ENCODE peak calls at places on chromosome 4, in four cellular contexts. One of them, this sample, is unnamed.

GRCh38 chr4:124025423-124025822 is 628.8 kb downstream of the SPRY1 start:
- DNase-seq in vagina: no peak
- DNase-seq in breast epithelium: no peak
- DNase-seq in endothelial cell of umbilical vein: peak
- DNase-seq in this sample: no peak

GRCh38 chr4:71187399-71188196 is 151.2 kb upstream of the SLC4A4 start:
- DNase-seq in vagina: peak
- DNase-seq in breast epithelium: no peak
- DNase-seq in endothelial cell of umbilical vein: no peak
- DNase-seq in this sample: peak

GRCh38 chr4:150280081-150280950 is 202.1 kb downstream of the DCLK2 start:
- DNase-seq in vagina: no peak
- DNase-seq in breast epithelium: peak
- DNase-seq in endothelial cell of umbilical vein: peak
- DNase-seq in this sample: no peak

GRCh38 chr4:25029479-25030282 is 1.1 kb downstream of the LGI2 start:
- DNase-seq in vagina: no peak
- DNase-seq in breast epithelium: no peak
- DNase-seq in endothelial cell of umbilical vein: no peak
- DNase-seq in this sample: no peak

GRCh38 chr4:137414802-137415201 is 117.5 kb downstream of the PCDH18 start:
- DNase-seq in vagina: no peak
- DNase-seq in breast epithelium: no peak
- DNase-seq in endothelial cell of umbilical vein: no peak
- DNase-seq in this sample: no peak

GRCh38 chr4:110540606-110541440 is 64.9 kb downstream of the ENPEP start:
- DNase-seq in vagina: no peak
- DNase-seq in breast epithelium: no peak
- DNase-seq in endothelial cell of umbilical vein: peak
- DNase-seq in this sample: no peak

GRCh38 chr4:110998308-110998707 is 375.4 kb upstream of the PITX2 start:
- DNase-seq in vagina: no peak
- DNase-seq in breast epithelium: no peak
- DNase-seq in endothelial cell of umbilical vein: no peak
- DNase-seq in this sample: no peak

GRCh38 chr4:16083217-16084191 is at the start of gene PROM1:
- DNase-seq in vagina: no peak
- DNase-seq in breast epithelium: peak
- DNase-seq in endothelial cell of umbilical vein: no peak
- DNase-seq in this sample: peak

GRCh38 chr4:174592256-174592984 is 70.1 kb upstream of the HPGD start:
- DNase-seq in vagina: no peak
- DNase-seq in breast epithelium: no peak
- DNase-seq in endothelial cell of umbilical vein: no peak
- DNase-seq in this sample: no peak

GRCh38 chr4:6894086-6894478 is 15.5 kb upstream of the TBC1D14 start:
- DNase-seq in vagina: no peak
- DNase-seq in breast epithelium: no peak
- DNase-seq in endothelial cell of umbilical vein: no peak
- DNase-seq in this sample: no peak

GRCh38 chr4:6892190-6892908 is 17.3 kb upstream of the TBC1D14 start:
- DNase-seq in vagina: no peak
- DNase-seq in breast epithelium: no peak
- DNase-seq in endothelial cell of umbilical vein: no peak
- DNase-seq in this sample: peak

GRCh38 chr4:6894528-6895498 is 14.8 kb upstream of the TBC1D14 start:
- DNase-seq in vagina: no peak
- DNase-seq in breast epithelium: no peak
- DNase-seq in endothelial cell of umbilical vein: no peak
- DNase-seq in this sample: peak

GRCh38 chr4:6892909-6893202 is 16.8 kb upstream of the TBC1D14 start:
- DNase-seq in vagina: no peak
- DNase-seq in breast epithelium: no peak
- DNase-seq in endothelial cell of umbilical vein: no peak
- DNase-seq in this sample: peak

GRCh38 chr4:6893449-6894085 is 16.1 kb upstream of the TBC1D14 start:
- DNase-seq in vagina: no peak
- DNase-seq in breast epithelium: no peak
- DNase-seq in endothelial cell of umbilical vein: no peak
- DNase-seq in this sample: peak
- TF ChIP-seq POLR2A in vagina: no peak
- TF ChIP-seq POLR2A in breast epithelium: no peak
- TF ChIP-seq POLR2A in endothelial cell of umbilical vein: no peak
- TF ChIP-seq POLR2A in this sample: no peak

DNA sequence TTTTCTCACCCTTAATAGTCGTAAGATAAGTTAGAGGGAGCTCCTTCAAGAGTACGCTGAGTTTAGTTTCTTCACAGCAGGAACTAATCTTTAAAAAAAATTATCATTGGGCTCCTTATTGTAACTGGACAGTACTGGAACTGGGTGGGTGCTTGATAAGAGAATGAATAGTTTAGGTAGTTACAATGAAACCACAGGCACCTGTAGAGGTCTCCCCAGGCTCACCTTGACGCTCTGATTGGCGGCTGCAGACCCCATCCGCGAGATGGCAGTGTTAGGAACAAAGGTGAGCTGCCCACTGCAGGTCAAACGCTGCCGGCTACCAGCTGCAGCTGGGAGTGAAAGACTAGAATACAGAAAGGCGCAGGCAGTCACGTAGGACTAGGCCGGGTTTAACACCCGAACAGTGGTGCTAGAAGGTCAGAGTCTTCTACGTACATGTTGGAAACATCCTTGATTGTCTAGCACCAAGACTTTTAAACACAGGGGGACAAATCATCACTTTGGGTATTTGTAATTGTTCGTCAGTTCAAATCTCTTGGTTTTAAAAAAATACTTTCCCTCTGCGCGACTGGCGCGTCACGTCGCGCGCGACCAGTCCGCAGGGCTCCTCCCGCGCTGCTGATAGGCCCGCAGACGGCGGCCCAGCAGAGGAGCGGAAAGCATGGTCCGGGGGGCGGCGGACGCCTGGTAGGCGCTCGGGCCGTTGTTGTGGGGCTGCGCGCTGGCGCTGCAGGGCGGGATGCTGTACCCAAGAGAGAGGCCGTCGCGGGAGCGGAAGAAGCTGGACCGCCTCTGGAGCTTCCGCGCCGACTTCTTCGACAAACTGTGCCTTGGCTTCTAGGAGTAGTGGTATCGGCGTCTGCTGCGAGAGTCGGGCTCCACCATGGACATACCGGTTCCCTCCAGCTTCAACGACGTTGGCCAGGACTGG is 45.6 kb downstream of the SMARCA5 start:
- DNase-seq in vagina: no peak
- DNase-seq in breast epithelium: peak
- DNase-seq in endothelial cell of umbilical vein: peak
- DNase-seq in this sample: peak
- TF ChIP-seq POLR2AphosphoS5 in vagina: peak
- TF ChIP-seq POLR2AphosphoS5 in breast epithelium: no peak
- TF ChIP-seq POLR2AphosphoS5 in endothelial cell of umbilical vein: no peak
- TF ChIP-seq POLR2AphosphoS5 in this sample: no peak

GRCh38 chr4:140799686-140800225 is 43.6 kb upstream of the TBC1D9 start:
- DNase-seq in vagina: no peak
- DNase-seq in breast epithelium: no peak
- DNase-seq in endothelial cell of umbilical vein: no peak
- DNase-seq in this sample: no peak
- TF ChIP-seq POLR2A in vagina: no peak
- TF ChIP-seq POLR2A in breast epithelium: no peak
- TF ChIP-seq POLR2A in endothelial cell of umbilical vein: no peak
- TF ChIP-seq POLR2A in this sample: no peak

GRCh38 chr4:41380758-41381157 is 124.0 kb downstream of the UCHL1 start:
- DNase-seq in vagina: no peak
- DNase-seq in breast epithelium: no peak
- DNase-seq in endothelial cell of umbilical vein: no peak
- DNase-seq in this sample: no peak

GRCh38 chr4:41389356-41389755 is 132.6 kb downstream of the UCHL1 start:
- DNase-seq in vagina: no peak
- DNase-seq in breast epithelium: no peak
- DNase-seq in endothelial cell of umbilical vein: no peak
- DNase-seq in this sample: no peak

GRCh38 chr4:41385486-41385885 is 128.8 kb downstream of the UCHL1 start:
- DNase-seq in vagina: no peak
- DNase-seq in breast epithelium: no peak
- DNase-seq in endothelial cell of umbilical vein: peak
- DNase-seq in this sample: no peak

GRCh38 chr4:41381384-41381783 is 124.7 kb downstream of the UCHL1 start:
- DNase-seq in vagina: no peak
- DNase-seq in breast epithelium: no peak
- DNase-seq in endothelial cell of umbilical vein: no peak
- DNase-seq in this sample: no peak

GRCh38 chr4:41384992-41385391 is 128.3 kb downstream of the UCHL1 start:
- DNase-seq in vagina: no peak
- DNase-seq in breast epithelium: peak
- DNase-seq in endothelial cell of umbilical vein: peak
- DNase-seq in this sample: peak
- TF ChIP-seq POLR2AphosphoS5 in vagina: no peak
- TF ChIP-seq POLR2AphosphoS5 in breast epithelium: no peak
- TF ChIP-seq POLR2AphosphoS5 in endothelial cell of umbilical vein: peak
- TF ChIP-seq POLR2AphosphoS5 in this sample: no peak

DNA sequence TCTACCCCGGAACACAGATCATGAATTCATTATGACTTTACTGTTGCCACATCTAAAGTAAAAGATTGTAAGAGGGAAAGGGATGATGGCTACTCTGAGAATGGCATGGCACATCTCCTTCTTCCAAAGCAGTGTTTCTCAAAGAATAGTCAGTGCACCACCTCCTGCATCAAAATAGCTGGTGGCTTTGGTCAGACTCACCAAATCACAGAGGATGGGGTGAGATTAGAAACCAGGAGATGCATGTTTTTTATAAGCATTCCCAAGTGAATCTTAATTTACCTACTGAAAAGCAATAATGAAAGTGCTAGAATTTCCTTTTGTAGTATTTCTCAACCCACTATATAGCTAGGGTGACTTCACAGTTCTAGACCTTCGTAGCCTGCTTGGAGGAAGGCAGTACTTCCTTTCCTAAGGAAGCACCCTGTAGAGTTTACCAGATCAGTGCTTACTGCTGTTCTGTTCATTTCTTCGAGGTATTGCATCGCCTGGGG is 340.8 kb upstream of the KLF3 start:
- DNase-seq in vagina: no peak
- DNase-seq in breast epithelium: no peak
- DNase-seq in endothelial cell of umbilical vein: no peak
- DNase-seq in this sample: no peak
- TF ChIP-seq POLR2A in vagina: no peak
- TF ChIP-seq POLR2A in breast epithelium: no peak
- TF ChIP-seq POLR2A in endothelial cell of umbilical vein: no peak
- TF ChIP-seq POLR2A in this sample: no peak

DNA sequence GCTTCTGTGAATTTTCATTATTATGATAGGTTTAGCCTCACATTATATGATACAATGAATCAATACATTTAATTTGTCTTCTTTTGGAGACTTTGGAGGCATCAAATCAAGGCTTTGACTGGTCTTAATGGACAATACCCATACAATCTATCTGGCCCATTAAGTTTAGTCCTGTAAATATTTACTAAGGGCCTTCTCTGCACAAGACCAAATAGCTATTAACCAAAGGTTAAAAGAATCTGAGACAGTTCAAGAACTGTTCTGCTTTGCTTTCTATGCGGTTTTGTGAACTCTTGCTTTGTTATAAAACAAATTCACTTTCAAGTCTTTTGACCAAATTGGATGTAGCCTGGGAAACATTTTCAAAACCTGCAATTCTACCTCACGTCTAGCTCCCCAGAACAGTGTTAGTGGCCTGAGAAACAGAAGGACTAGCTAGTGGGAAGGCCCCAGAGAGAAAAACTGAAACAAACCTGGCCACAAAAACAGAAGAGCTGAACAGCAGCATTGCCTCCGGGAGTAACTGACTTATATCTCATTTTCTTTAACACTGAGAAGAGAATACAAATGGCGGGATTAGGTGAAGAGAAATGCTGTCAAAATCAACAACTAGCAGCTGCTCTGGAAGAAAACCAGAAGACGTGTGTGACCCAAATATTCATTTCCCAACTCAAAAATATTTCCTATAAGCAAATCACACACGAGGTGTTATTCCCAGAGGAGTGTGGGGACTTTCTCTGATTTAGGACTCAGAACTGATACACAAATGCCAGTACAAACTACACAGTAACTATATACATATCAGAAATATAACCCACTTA is 548 bp downstream of the TLR1 start:
- DNase-seq in vagina: no peak
- DNase-seq in breast epithelium: no peak
- DNase-seq in endothelial cell of umbilical vein: no peak
- DNase-seq in this sample: no peak
- TF ChIP-seq POLR2AphosphoS5 in vagina: no peak
- TF ChIP-seq POLR2AphosphoS5 in breast epithelium: no peak
- TF ChIP-seq POLR2AphosphoS5 in endothelial cell of umbilical vein: no peak
- TF ChIP-seq POLR2AphosphoS5 in this sample: no peak

GRCh38 chr4:127880764-127881564 is at the start of gene PLK4:
- DNase-seq in vagina: peak
- DNase-seq in breast epithelium: peak
- DNase-seq in endothelial cell of umbilical vein: peak
- DNase-seq in this sample: peak
- TF ChIP-seq POLR2A in vagina: peak
- TF ChIP-seq POLR2A in breast epithelium: peak
- TF ChIP-seq POLR2A in endothelial cell of umbilical vein: peak
- TF ChIP-seq POLR2A in this sample: no peak